ENCODE peak calls at places on chromosomes 2 and 18, in five cellular contexts. K, P, A, I and L are unnamed samples.

GRCh38 chr2:80054339-80054675 is 250.2 kb downstream of the LRRTM1 start:
- DNase-seq in A (no peak), K (peak), P (no peak), I (no peak), L (no peak)

GRCh38 chr2:176494949-176495353 is 225.7 kb downstream of the MTX2 start:
- DNase-seq in P (peak), A (no peak), K (peak), I (no peak), L (no peak)

GRCh38 chr2:109472331-109473005 is 141.3 kb downstream of the SEPTIN10 start:
- DNase-seq in K (no peak), A (no peak), I (no peak), P (no peak), L (no peak)

GRCh38 chr2:85418132-85419008 is at the start of gene SH2D6:
- DNase-seq in P (peak), A (peak), K (peak), I (peak), L (peak)

GRCh38 chr18:80175451-80176235 is 66.6 kb downstream of the ADNP2 start:
- DNase-seq in P (no peak), I (no peak), A (no peak), K (no peak), L (no peak)

GRCh38 chr2:238948765-238949641 is 101.1 kb downstream of the TWIST2 start:
- DNase-seq in P (no peak), A (no peak), I (no peak), K (no peak), L (no peak)

GRCh38 chr2:33946198-33946597 is 347.1 kb upstream of the FAM98A start:
- DNase-seq in I (no peak), A (no peak), P (no peak), K (no peak), L (no peak)

GRCh38 chr2:161547130-161547529 is 77.1 kb upstream of the SLC4A10 start:
- DNase-seq in A (no peak), K (no peak), I (no peak), P (no peak), L (no peak)

GRCh38 chr2:156907806-156908205 is 349.7 kb upstream of the GALNT5 start:
- DNase-seq in A (no peak), I (no peak), K (no peak), P (no peak), L (no peak)

GRCh38 chr2:20675701-20676352 is 8.9 kb downstream of the GDF7 start:
- DNase-seq in K (no peak), P (no peak), I (no peak), A (no peak), L (peak)

GRCh38 chr2:37338933-37339332 is 5.5 kb upstream of the QPCT start:
- DNase-seq in K (no peak), P (no peak), I (no peak), A (no peak), L (no peak)

GRCh38 chr2:159000072-159000471 is 31.6 kb downstream of the TANC1 start:
- DNase-seq in K (no peak), I (no peak), P (no peak), A (no peak), L (no peak)